ENCODE peak calls at places on chromosome 20, in four cellular contexts. Q is A549, L is K562, H is HepG2. M is an unnamed sample. For H3K4me1, the result is how much of the 10 kb centered on the place peaks cover.

GRCh38 chr20:19047951-19048296 is 164.5 kb upstream of the SLC24A3 start:
- DNase-seq in Q (no peak), L (no peak), H (no peak), M (no peak)

GRCh38 chr20:39233755-39234154 is 271.6 kb downstream of the DHX35 start:
- DNase-seq in Q (no peak), L (no peak), H (no peak), M (no peak)

GRCh38 chr20:40101479-40102032 is 587.5 kb downstream of the MAFB start:
- DNase-seq in Q (no peak), L (no peak), H (no peak), M (no peak)

GRCh38 chr20:17605131-17605660 is 35.3 kb downstream of the DSTN start:
- DNase-seq in Q (no peak), L (no peak), H (peak), M (no peak)

GRCh38 chr20:38260378-38261053 is at the start of gene KIAA1755:
- DNase-seq in Q (no peak), L (no peak), H (peak), M (peak)

GRCh38 chr20:51400051-51400926 is 142.2 kb downstream of the NFATC2 start:
- DNase-seq in Q (no peak), L (no peak), H (no peak), M (no peak)

GRCh38 chr20:44496976-44497375 is 21.3 kb downstream of the TTPAL start:
- DNase-seq in Q (peak), L (no peak), H (no peak), M (no peak)

GRCh38 chr20:2066461-2067122 is 35.0 kb upstream of the STK35 start:
- DNase-seq in Q (no peak), L (no peak), H (peak), M (no peak)

GRCh38 chr20:23907579-23907978 is 28.0 kb upstream of the CST5 start:
- DNase-seq in Q (no peak), L (no peak), H (no peak), M (no peak)

GRCh38 chr20:10705801-10706459 is 32.1 kb upstream of the JAG1 start:
- DNase-seq in Q (peak), L (no peak), H (peak), M (no peak)
- H3K27ac ChIP-seq in Q (peak), L (no peak), H (peak), M (no peak)

DNA sequence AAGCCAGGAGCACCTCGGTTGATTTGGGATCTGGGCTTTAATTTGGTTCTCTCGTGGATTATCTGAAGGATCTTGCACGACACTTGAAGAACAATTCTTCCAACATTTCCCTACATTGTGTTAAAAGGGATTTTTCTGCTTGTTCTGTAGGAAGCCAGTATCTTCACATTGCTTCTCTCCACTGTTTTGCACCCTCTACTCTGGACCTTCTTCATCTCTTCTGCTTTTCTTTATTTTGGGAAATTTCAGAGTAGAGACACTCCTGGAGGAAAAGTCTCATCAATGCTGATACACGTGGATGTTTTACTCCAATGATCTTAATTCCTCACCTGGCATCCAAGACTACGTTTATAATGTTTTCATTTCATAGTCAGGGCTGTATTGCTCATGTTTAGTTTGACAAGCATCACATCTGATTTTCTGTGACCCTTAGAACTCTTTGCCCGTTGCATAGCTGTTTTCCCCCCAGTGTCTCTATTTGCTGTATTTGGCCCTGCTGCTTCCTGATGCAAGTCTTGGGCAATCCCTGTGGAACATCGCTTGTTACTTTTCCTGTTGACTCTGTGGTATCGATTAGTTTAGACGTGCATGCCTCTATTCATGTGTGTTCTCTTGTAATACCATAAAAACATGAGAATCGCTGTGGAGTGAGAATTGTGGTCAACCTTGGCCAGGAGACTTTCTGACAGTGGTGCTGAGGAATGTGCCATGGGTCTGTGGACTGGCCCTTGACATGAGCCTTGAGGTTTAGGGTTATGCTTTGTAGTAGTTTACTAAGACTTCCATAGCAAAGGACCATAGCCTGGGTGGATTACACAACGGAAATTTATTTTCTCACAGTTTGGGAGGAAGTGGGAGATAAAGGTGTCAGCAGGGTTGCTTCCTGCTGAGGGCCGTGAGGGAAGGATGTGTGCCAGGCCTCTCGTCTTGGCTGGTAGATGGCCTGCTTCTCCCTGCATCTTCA is 12.5 kb downstream of the PLCB1 start:
- DNase-seq in Q (no peak), L (no peak), H (peak), M (peak)
- H3K4me1 ChIP-seq in Q (under half), L (under half), H (under half), M (under half)

GRCh38 chr20:43433250-43433854 is 24.3 kb upstream of the SRSF6 start:
- DNase-seq in Q (no peak), L (no peak), H (no peak), M (no peak)

GRCh38 chr20:43426172-43426571 is 31.5 kb upstream of the SRSF6 start:
- DNase-seq in Q (no peak), L (no peak), H (no peak), M (no peak)

GRCh38 chr20:43432498-43432897 is 25.2 kb upstream of the SRSF6 start:
- DNase-seq in Q (no peak), L (no peak), H (no peak), M (no peak)

GRCh38 chr20:43431120-43431519 is 26.6 kb upstream of the SRSF6 start:
- DNase-seq in Q (no peak), L (peak), H (no peak), M (no peak)

GRCh38 chr20:43430265-43430664 is 27.4 kb upstream of the SRSF6 start:
- DNase-seq in Q (no peak), L (no peak), H (no peak), M (peak)
- TF ChIP-seq JUNB in Q (no peak), L (no peak), H (no peak), M (no peak)

DNA sequence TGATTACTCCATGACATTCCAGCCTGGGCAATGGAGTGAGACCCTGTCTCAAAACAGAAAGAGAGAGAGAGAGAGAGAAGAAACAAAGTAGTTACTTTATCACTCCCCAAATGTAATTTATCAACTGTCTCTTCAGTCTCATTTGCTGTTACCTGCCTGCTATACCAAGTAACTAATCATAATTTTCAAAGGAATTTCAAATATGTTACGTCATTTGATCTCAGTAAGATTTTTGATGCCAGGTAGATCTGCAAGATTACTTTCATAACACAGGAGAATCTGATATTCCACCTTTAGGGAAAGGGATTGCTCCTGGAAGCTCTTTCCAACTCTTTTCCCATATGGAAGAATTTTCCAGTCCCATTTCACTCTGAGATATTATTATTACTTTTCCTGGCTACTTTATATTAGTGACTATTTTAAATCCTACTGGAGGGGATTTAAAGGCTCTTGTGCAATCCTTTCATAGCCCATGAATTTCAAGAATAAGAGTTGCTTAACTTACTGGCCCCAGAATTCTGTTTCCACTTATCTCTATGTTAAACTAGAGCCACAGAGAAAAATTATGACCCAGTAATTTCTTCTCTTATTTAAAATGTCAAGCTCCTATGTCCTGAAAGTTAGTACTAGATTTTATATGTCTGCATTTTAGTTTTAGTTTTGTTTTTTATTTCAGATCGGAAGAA is 390.2 kb upstream of the FLRT3 start:
- DNase-seq in Q (no peak), L (no peak), H (no peak), M (no peak)
- H3K27ac ChIP-seq in Q (no peak), L (no peak), H (no peak), M (no peak)